ENCODE peak calls at places on chromosome 13, in nine cellular contexts. One of them, this sample, is unnamed.

GRCh38 chr13:22312405-22312803 is 641.5 kb downstream of the FGF9 start:
- DNase-seq in astrocyte of the spinal cord: no peak
- DNase-seq in upper lobe of right lung: no peak
- DNase-seq in cardiac septum: no peak
- DNase-seq in nucleus accumbens: no peak
- DNase-seq in stimulated activated CD4-positive, alpha-beta T cell treated with anti-CD3 and anti-CD28 coated beads, TNF-alpha, amount 100 ng/mL, for 1 hour: no peak
- DNase-seq in neural progenitor cell: no peak
- DNase-seq in AG04449: no peak
- DNase-seq in EH: no peak
- DNase-seq in this sample: no peak

GRCh38 chr13:41995946-41996345 is 35.0 kb upstream of the VWA8 start:
- DNase-seq in astrocyte of the spinal cord: peak
- DNase-seq in upper lobe of right lung: peak
- DNase-seq in cardiac septum: no peak
- DNase-seq in nucleus accumbens: no peak
- DNase-seq in stimulated activated CD4-positive, alpha-beta T cell treated with anti-CD3 and anti-CD28 coated beads, TNF-alpha, amount 100 ng/mL, for 1 hour: no peak
- DNase-seq in neural progenitor cell: no peak
- DNase-seq in AG04449: peak
- DNase-seq in EH: peak
- DNase-seq in this sample: no peak

GRCh38 chr13:109204657-109205056 is 575.2 kb downstream of the MYO16 start:
- DNase-seq in astrocyte of the spinal cord: no peak
- DNase-seq in upper lobe of right lung: no peak
- DNase-seq in cardiac septum: no peak
- DNase-seq in nucleus accumbens: no peak
- DNase-seq in stimulated activated CD4-positive, alpha-beta T cell treated with anti-CD3 and anti-CD28 coated beads, TNF-alpha, amount 100 ng/mL, for 1 hour: no peak
- DNase-seq in neural progenitor cell: no peak
- DNase-seq in AG04449: no peak
- DNase-seq in EH: no peak
- DNase-seq in this sample: no peak

GRCh38 chr13:26878465-26878864 is 117.9 kb upstream of the GPR12 start:
- DNase-seq in astrocyte of the spinal cord: no peak
- DNase-seq in upper lobe of right lung: no peak
- DNase-seq in cardiac septum: no peak
- DNase-seq in nucleus accumbens: no peak
- DNase-seq in stimulated activated CD4-positive, alpha-beta T cell treated with anti-CD3 and anti-CD28 coated beads, TNF-alpha, amount 100 ng/mL, for 1 hour: no peak
- DNase-seq in neural progenitor cell: no peak
- DNase-seq in AG04449: no peak
- DNase-seq in EH: no peak
- DNase-seq in this sample: no peak

GRCh38 chr13:79547821-79548220 is 66.9 kb downstream of the NDFIP2 start:
- DNase-seq in astrocyte of the spinal cord: no peak
- DNase-seq in upper lobe of right lung: no peak
- DNase-seq in cardiac septum: no peak
- DNase-seq in nucleus accumbens: no peak
- DNase-seq in stimulated activated CD4-positive, alpha-beta T cell treated with anti-CD3 and anti-CD28 coated beads, TNF-alpha, amount 100 ng/mL, for 1 hour: no peak
- DNase-seq in neural progenitor cell: no peak
- DNase-seq in AG04449: no peak
- DNase-seq in EH: no peak
- DNase-seq in this sample: no peak

GRCh38 chr13:113906566-113906965 is 42.7 kb upstream of the GAS6 start:
- DNase-seq in astrocyte of the spinal cord: no peak
- DNase-seq in upper lobe of right lung: no peak
- DNase-seq in cardiac septum: peak
- DNase-seq in nucleus accumbens: no peak
- DNase-seq in stimulated activated CD4-positive, alpha-beta T cell treated with anti-CD3 and anti-CD28 coated beads, TNF-alpha, amount 100 ng/mL, for 1 hour: no peak
- DNase-seq in neural progenitor cell: no peak
- DNase-seq in AG04449: no peak
- DNase-seq in EH: no peak
- DNase-seq in this sample: no peak

GRCh38 chr13:45349438-45349837 is 8.5 kb upstream of the TPT1 start:
- DNase-seq in astrocyte of the spinal cord: no peak
- DNase-seq in upper lobe of right lung: no peak
- DNase-seq in cardiac septum: no peak
- DNase-seq in nucleus accumbens: no peak
- DNase-seq in stimulated activated CD4-positive, alpha-beta T cell treated with anti-CD3 and anti-CD28 coated beads, TNF-alpha, amount 100 ng/mL, for 1 hour: no peak
- DNase-seq in neural progenitor cell: no peak
- DNase-seq in AG04449: no peak
- DNase-seq in EH: peak
- DNase-seq in this sample: no peak

GRCh38 chr13:50635504-50635903 is 208.0 kb downstream of the DLEU7 start:
- DNase-seq in astrocyte of the spinal cord: no peak
- DNase-seq in upper lobe of right lung: no peak
- DNase-seq in cardiac septum: no peak
- DNase-seq in nucleus accumbens: no peak
- DNase-seq in stimulated activated CD4-positive, alpha-beta T cell treated with anti-CD3 and anti-CD28 coated beads, TNF-alpha, amount 100 ng/mL, for 1 hour: no peak
- DNase-seq in neural progenitor cell: no peak
- DNase-seq in AG04449: no peak
- DNase-seq in EH: no peak
- DNase-seq in this sample: no peak

GRCh38 chr13:79401259-79402071 is 4.6 kb downstream of the RBM26 start:
- DNase-seq in astrocyte of the spinal cord: no peak
- DNase-seq in upper lobe of right lung: no peak
- DNase-seq in cardiac septum: no peak
- DNase-seq in nucleus accumbens: no peak
- DNase-seq in stimulated activated CD4-positive, alpha-beta T cell treated with anti-CD3 and anti-CD28 coated beads, TNF-alpha, amount 100 ng/mL, for 1 hour: no peak
- DNase-seq in neural progenitor cell: no peak
- DNase-seq in AG04449: no peak
- DNase-seq in EH: no peak
- DNase-seq in this sample: no peak

GRCh38 chr13:42266464-42266863 is 5.5 kb upstream of the AKAP11 start:
- DNase-seq in astrocyte of the spinal cord: peak
- DNase-seq in upper lobe of right lung: no peak
- DNase-seq in cardiac septum: no peak
- DNase-seq in nucleus accumbens: no peak
- DNase-seq in stimulated activated CD4-positive, alpha-beta T cell treated with anti-CD3 and anti-CD28 coated beads, TNF-alpha, amount 100 ng/mL, for 1 hour: no peak
- DNase-seq in neural progenitor cell: no peak
- DNase-seq in AG04449: peak
- DNase-seq in EH: peak
- DNase-seq in this sample: no peak

This sample was measured in activated T-helper 1 cell treated with anti-CD3 and anti-CD28 coated beads, Interleukin-2, amount 50 U/mL, for 16 hours.